ENCODE peak calls at places on chromosome 12, in five cellular contexts. E, I, X, N and A are unnamed samples.

GRCh38 chr12:112258926-112259325 is 123.3 kb downstream of the HECTD4 start:
- DNase-seq in E (no peak), I (no peak), X (no peak), N (no peak), A (no peak)

GRCh38 chr12:48001426-48002178 is 2.7 kb downstream of the COL2A1 start:
- DNase-seq in E (peak; percentile 90), I (peak; percentile 75), X (peak; percentile 4), N (peak; percentile 48), A (no peak)

GRCh38 chr12:128613821-128614220 is 209.9 kb downstream of the SLC15A4 start:
- DNase-seq in E (peak; percentile 56), I (no peak), X (no peak), N (no peak), A (no peak)

GRCh38 chr12:104571328-104571727 is 114.6 kb downstream of the CHST11 start:
- DNase-seq in E (no peak), I (no peak), X (no peak), N (no peak), A (no peak)

GRCh38 chr12:99605-100004 is 33.0 kb downstream of the IQSEC3 start:
- DNase-seq in E (peak; percentile 71), I (no peak), X (no peak), N (peak; percentile 19), A (no peak)

GRCh38 chr12:131511391-131511802 is 199.5 kb upstream of the SFSWAP start:
- DNase-seq in E (no peak), I (no peak), X (peak; percentile 3), N (peak; percentile 24), A (peak; percentile 92)

GRCh38 chr12:118357327-118358007 is 15.2 kb downstream of the TAOK3 start:
- DNase-seq in E (no peak), I (peak; percentile 56), X (peak; percentile 63), N (peak; percentile 36), A (peak; percentile 95)

GRCh38 chr12:34401659-34402227 is 379.4 kb downstream of the ALG10 start:
- DNase-seq in E (no peak), I (no peak), X (no peak), N (no peak), A (no peak)

GRCh38 chr12:5565933-5566632 is 134.2 kb downstream of the NTF3 start:
- DNase-seq in E (no peak), I (no peak), X (no peak), N (peak; percentile 67), A (no peak)

GRCh38 chr12:123990512-123990911 is 17.5 kb downstream of the ZNF664 start:
- DNase-seq in E (no peak), I (no peak), X (no peak), N (peak; percentile 30), A (no peak)

GRCh38 chr12:65074932-65075331 is 46.2 kb downstream of the WIF1 start:
- DNase-seq in E (no peak), I (peak; percentile 8), X (peak; percentile 27), N (no peak), A (peak; percentile 50)

GRCh38 chr12:108542320-108542719 is 18.7 kb downstream of the SART3 start:
- DNase-seq in E (no peak), I (no peak), X (no peak), N (no peak), A (no peak)
- H3K27ac ChIP-seq in E (no peak overlapping the region), I (no peak overlapping the region), X (no peak overlapping the region), N (no peak overlapping the region), A (no peak overlapping the region)

GRCh38 chr12:90809941-90810340 is 145.0 kb downstream of the CCER1 start:
- DNase-seq in E (no peak), I (no peak), X (no peak), N (no peak), A (no peak)
- H3K4me3 ChIP-seq in E (no peak overlapping the region), I (no peak overlapping the region), X (no peak overlapping the region), N (no peak overlapping the region), A (no peak overlapping the region)

GRCh38 chr12:13211859-13212664 is 15.5 kb downstream of the EMP1 start:
- DNase-seq in E (peak; percentile 83), I (peak; percentile 70), X (peak; percentile 53), N (peak; percentile 57), A (peak; percentile 92)
- H3K4me2 ChIP-seq in E (no peak overlapping the region), I (peak overlapping the region; percentile 61), X (peak overlapping the region; percentile 68), N (peak overlapping the region; percentile 34), A (peak overlapping the region; percentile 30)

GRCh38 chr12:17371491-17372290 is 718.3 kb downstream of the RERGL start:
- DNase-seq in E (no peak), I (no peak), X (no peak), N (no peak), A (no peak)
- H3K27ac ChIP-seq in E (no peak overlapping the region), I (no peak overlapping the region), X (no peak overlapping the region), N (no peak overlapping the region), A (no peak overlapping the region)

GRCh38 chr12:68613209-68613904 is 2.7 kb downstream of the RAP1B start:
- DNase-seq in E (no peak), I (no peak), X (no peak), N (no peak), A (peak; percentile 40)

GRCh38 chr12:68612245-68612644 is 1.5 kb downstream of the RAP1B start:
- DNase-seq in E (no peak), I (no peak), X (no peak), N (peak; percentile 48), A (peak; percentile 42)

GRCh38 chr12:68614105-68614679 is 3.5 kb downstream of the RAP1B start:
- DNase-seq in E (no peak), I (no peak), X (no peak), N (no peak), A (peak; percentile 41)

GRCh38 chr12:68612675-68613074 is 2.0 kb downstream of the RAP1B start:
- DNase-seq in E (no peak), I (no peak), X (no peak), N (no peak), A (peak; percentile 40)

DNA sequence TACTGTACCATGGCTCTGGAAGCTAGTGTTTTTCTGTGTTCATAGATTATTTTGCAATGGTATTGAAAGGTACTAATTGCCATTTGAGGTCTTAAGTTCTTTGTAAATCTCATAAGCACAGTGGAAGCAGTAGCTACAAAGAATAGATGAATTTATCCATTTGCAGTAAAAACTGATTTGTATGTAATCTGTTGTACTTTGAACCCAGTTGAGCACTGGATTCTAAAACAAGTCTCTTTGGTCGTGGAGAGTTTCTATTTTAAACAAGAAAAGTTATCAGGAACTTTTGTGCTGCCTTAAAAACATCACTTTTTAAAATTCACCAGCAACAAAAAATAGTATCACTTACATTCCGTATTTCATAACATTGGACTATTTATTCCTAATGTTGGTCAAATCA is 4.1 kb downstream of the RAP1B start:
- DNase-seq in E (no peak), I (no peak), X (no peak), N (no peak), A (peak; percentile 35)
- H3K4me3 ChIP-seq in E (no peak overlapping the region), I (no peak overlapping the region), X (no peak overlapping the region), N (peak overlapping the region; percentile 2), A (no peak overlapping the region)

DNA sequence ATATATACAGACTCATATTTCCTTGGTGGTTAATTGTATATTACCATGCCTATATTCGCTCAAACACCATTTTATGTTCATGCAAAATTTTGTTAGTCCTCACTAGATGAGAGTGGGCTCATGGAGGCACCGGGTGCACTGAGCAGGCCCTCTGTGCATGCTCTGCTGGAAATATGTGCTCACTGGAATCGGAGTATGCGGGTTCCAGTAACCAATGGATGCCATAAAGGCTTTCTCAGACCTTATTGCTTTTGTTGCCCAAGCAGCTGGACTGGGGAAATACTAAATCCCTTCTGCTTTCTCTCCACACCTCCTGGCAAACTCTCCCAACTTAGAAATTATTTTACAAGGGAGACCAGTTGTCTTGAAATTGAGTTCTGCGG is 7.7 kb upstream of the HOXC6 start:
- DNase-seq in E (no peak), I (no peak), X (no peak), N (no peak), A (no peak)
- H3K4me2 ChIP-seq in E (no peak overlapping the region), I (no peak overlapping the region), X (no peak overlapping the region), N (no peak overlapping the region), A (no peak overlapping the region)

GRCh38 chr12:52074656-52075408 is 4.7 kb upstream of the SMIM41 start:
- DNase-seq in E (no peak), I (no peak), X (no peak), N (no peak), A (no peak)
- H3K27ac ChIP-seq in E (no peak overlapping the region), I (no peak overlapping the region), X (no peak overlapping the region), N (no peak overlapping the region), A (no peak overlapping the region)

DNA sequence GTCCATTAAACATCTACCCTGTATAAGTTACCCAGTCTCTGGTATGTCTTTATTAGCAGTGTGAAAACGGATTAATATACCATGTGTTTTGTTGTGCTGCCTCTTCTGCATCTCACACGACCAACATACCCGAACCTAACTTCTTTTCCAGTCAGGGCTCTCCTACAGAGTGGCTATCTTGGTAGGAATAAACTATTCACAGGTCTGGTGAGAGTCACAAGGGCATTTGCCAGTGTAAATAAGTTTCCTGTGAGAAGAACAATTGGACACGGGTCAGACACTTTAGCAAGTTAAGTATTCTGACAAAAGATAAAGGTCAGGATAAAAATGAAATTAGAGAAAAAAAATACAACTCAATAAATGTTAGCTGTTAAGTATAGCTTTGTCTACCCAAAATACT is 60.9 kb downstream of the MYF5 start:
- DNase-seq in E (no peak), I (no peak), X (no peak), N (peak; percentile 46), A (no peak)
- H3K4me3 ChIP-seq in E (no peak overlapping the region), I (no peak overlapping the region), X (no peak overlapping the region), N (no peak overlapping the region), A (no peak overlapping the region)